ENCODE peak calls at places on chromosomes 4 and X, in six cellular contexts. E, B, V, S, U and Q are unnamed samples.

GRCh38 chr4:75708218-75708691 is 16.1 kb upstream of the USO1 start:
- DNase-seq in S (peak), B (peak), U (peak), E (peak), V (no peak), Q (no peak)

GRCh38 chrX:72676465-72676864 is 37.6 kb downstream of the PHKA1 start:
- DNase-seq in S (no peak), U (no peak), E (no peak), V (no peak), B (no peak), Q (no peak)

GRCh38 chr4:37662861-37663390 is 23.2 kb downstream of the RELL1 start:
- DNase-seq in E (no peak), S (peak), V (no peak), U (no peak), B (no peak), Q (no peak)

GRCh38 chrX:13432376-13432775 is 112.5 kb upstream of the ATXN3L start:
- DNase-seq in V (peak), B (no peak), E (no peak), S (no peak), U (no peak), Q (peak)

GRCh38 chr4:76153356-76153755 is 5.2 kb upstream of the NUP54 start:
- DNase-seq in S (no peak), E (no peak), V (no peak), B (no peak), U (no peak), Q (no peak)

GRCh38 chrX:96837808-96838207 is 45.9 kb upstream of the RPA4 start:
- DNase-seq in E (no peak), S (no peak), U (no peak), B (no peak), V (no peak), Q (no peak)

GRCh38 chrX:136477026-136477425 is 10.7 kb upstream of the BRS3 start:
- DNase-seq in B (no peak), S (no peak), V (no peak), E (no peak), U (no peak), Q (no peak)

GRCh38 chr4:168631241-168632151 is 134.6 kb downstream of the PALLD start:
- DNase-seq in S (peak), U (no peak), V (peak), E (no peak), B (peak), Q (peak)

GRCh38 chr4:161828061-161828460 is 335.7 kb downstream of the FSTL5 start:
- DNase-seq in E (no peak), U (no peak), S (no peak), B (no peak), V (no peak), Q (no peak)

GRCh38 chr4:176778063-176778462 is 14.7 kb downstream of the VEGFC start:
- DNase-seq in B (no peak), U (no peak), V (peak), S (no peak), E (no peak), Q (peak)

GRCh38 chr4:47289805-47290204 is 173.7 kb downstream of the COMMD8 start:
- DNase-seq in U (no peak), V (no peak), S (no peak), E (no peak), B (no peak), Q (no peak)

GRCh38 chrX:131841496-131842410 is 181.3 kb upstream of the STK26 start:
- DNase-seq in B (peak), V (peak), U (peak), E (no peak), S (peak), Q (peak)

GRCh38 chr4:41281038-41281634 is 24.4 kb downstream of the UCHL1 start:
- DNase-seq in S (peak), U (peak), B (peak), V (peak), E (no peak), Q (peak)

GRCh38 chr4:17713779-17714178 is 67.6 kb downstream of the FAM184B start:
- DNase-seq in B (no peak), U (no peak), V (no peak), E (no peak), S (no peak), Q (no peak)

GRCh38 chr4:19971829-19972228 is 279.9 kb upstream of the SLIT2 start:
- DNase-seq in V (no peak), U (no peak), B (no peak), S (no peak), E (no peak), Q (no peak)

GRCh38 chrX:153635788-153636668 is 11.0 kb upstream of the DUSP9 start:
- DNase-seq in B (peak), U (peak), E (no peak), V (no peak), S (peak), Q (peak)

GRCh38 chr4:153488719-153489384 is 22.7 kb downstream of the TMEM131L start:
- DNase-seq in S (peak), U (peak), V (peak), B (peak), E (peak), Q (no peak)

GRCh38 chrX:20971250-20971649 is 403.0 kb upstream of the CNKSR2 start:
- DNase-seq in V (no peak), E (no peak), U (no peak), S (no peak), B (no peak), Q (no peak)

GRCh38 chrX:1767026-1767425 is 152.2 kb downstream of the ASMT start:
- DNase-seq in B (no peak), S (peak), U (no peak), E (no peak), V (no peak), Q (no peak)

GRCh38 chrX:134907302-134907701 is 83.5 kb upstream of the SMIM10 start:
- DNase-seq in V (no peak), B (no peak), S (no peak), E (no peak), U (no peak), Q (no peak)

GRCh38 chr4:81257021-81257420 is 42.0 kb upstream of the PRKG2 start:
- DNase-seq in B (no peak), E (no peak), V (peak), U (no peak), S (no peak), Q (peak)

GRCh38 chr4:151951727-151952078 is 190.9 kb upstream of the GATB start:
- DNase-seq in E (no peak), B (no peak), U (no peak), S (no peak), V (no peak), Q (no peak)

GRCh38 chr4:180641495-180641894 is 1601.7 kb upstream of the TENM3 start:
- DNase-seq in V (no peak), S (no peak), B (no peak), E (no peak), U (no peak), Q (no peak)

GRCh38 chrX:38275615-38276014 is 51.7 kb downstream of the RPGR start:
- DNase-seq in S (no peak), E (no peak), U (peak), V (peak), B (no peak), Q (no peak)

GRCh38 chr4:93764647-93765246 is 63.8 kb upstream of the ATOH1 start:
- DNase-seq in B (no peak), U (peak), S (peak), E (no peak), V (peak), Q (no peak)

GRCh38 chr4:156593464-156593863 is 378.1 kb downstream of the PDGFC start:
- DNase-seq in B (no peak), E (no peak), S (no peak), V (no peak), U (no peak), Q (no peak)

GRCh38 chr4:83905952-83906351 is 370.0 kb downstream of the GPAT3 start:
- DNase-seq in E (no peak), U (peak), B (no peak), V (no peak), S (peak), Q (no peak)

GRCh38 chrX:13876652-13877051 is 59.8 kb upstream of the GPM6B start:
- DNase-seq in U (no peak), E (no peak), S (no peak), B (no peak), V (peak), Q (peak)